ENCODE peak calls at places on chromosome 9, in four cellular contexts. One of them, this sample, is unnamed.

GRCh38 chr9:122217640-122218039 is 11.1 kb downstream of the LHX6 start:
- DNase-seq in KG1: peak
- DNase-seq in EH: no peak
- DNase-seq in T-helper 2 cell treated with Interferon-gamma antibody and Interleukin-4, amounts not matched to agents 5 μg/mL and 100 μg/mL, for 36 hours: no peak
- DNase-seq in this sample: peak

GRCh38 chr9:128457207-128457606 is 1.4 kb downstream of the ODF2 start:
- DNase-seq in KG1: no peak
- DNase-seq in EH: no peak
- DNase-seq in T-helper 2 cell treated with Interferon-gamma antibody and Interleukin-4, amounts not matched to agents 5 μg/mL and 100 μg/mL, for 36 hours: no peak
- DNase-seq in this sample: no peak

GRCh38 chr9:93642961-93643360 is 66.6 kb downstream of the PHF2 start:
- DNase-seq in EH: peak
- DNase-seq in KG1: no peak
- DNase-seq in T-helper 2 cell treated with Interferon-gamma antibody and Interleukin-4, amounts not matched to agents 5 μg/mL and 100 μg/mL, for 36 hours: no peak
- DNase-seq in this sample: no peak

GRCh38 chr9:114035845-114036785 is 42.0 kb downstream of the AMBP start:
- DNase-seq in T-helper 2 cell treated with Interferon-gamma antibody and Interleukin-4, amounts not matched to agents 5 μg/mL and 100 μg/mL, for 36 hours: no peak
- DNase-seq in EH: no peak
- DNase-seq in KG1: no peak
- DNase-seq in this sample: peak

GRCh38 chr9:75876999-75877647 is 13.3 kb upstream of the PCSK5 start:
- DNase-seq in KG1: no peak
- DNase-seq in T-helper 2 cell treated with Interferon-gamma antibody and Interleukin-4, amounts not matched to agents 5 μg/mL and 100 μg/mL, for 36 hours: no peak
- DNase-seq in EH: no peak
- DNase-seq in this sample: no peak

GRCh38 chr9:36154213-36154952 is 14.8 kb upstream of the CCIN start:
- DNase-seq in T-helper 2 cell treated with Interferon-gamma antibody and Interleukin-4, amounts not matched to agents 5 μg/mL and 100 μg/mL, for 36 hours: no peak
- DNase-seq in EH: peak
- DNase-seq in KG1: peak
- DNase-seq in this sample: no peak

GRCh38 chr9:88534456-88535225 is at the start of gene NXNL2:
- DNase-seq in T-helper 2 cell treated with Interferon-gamma antibody and Interleukin-4, amounts not matched to agents 5 μg/mL and 100 μg/mL, for 36 hours: no peak
- DNase-seq in KG1: no peak
- DNase-seq in EH: peak
- DNase-seq in this sample: no peak

GRCh38 chr9:108838017-108838416 is 17.8 kb downstream of the ACTL7B start:
- DNase-seq in KG1: no peak
- DNase-seq in T-helper 2 cell treated with Interferon-gamma antibody and Interleukin-4, amounts not matched to agents 5 μg/mL and 100 μg/mL, for 36 hours: no peak
- DNase-seq in EH: peak
- DNase-seq in this sample: no peak

GRCh38 chr9:82997471-82998140 is 65.3 kb downstream of the RASEF start:
- DNase-seq in T-helper 2 cell treated with Interferon-gamma antibody and Interleukin-4, amounts not matched to agents 5 μg/mL and 100 μg/mL, for 36 hours: no peak
- DNase-seq in KG1: no peak
- DNase-seq in EH: no peak
- DNase-seq in this sample: no peak

GRCh38 chr9:134190232-134191121 is 26.1 kb upstream of the RNU6ATAC start:
- DNase-seq in EH: no peak
- DNase-seq in T-helper 2 cell treated with Interferon-gamma antibody and Interleukin-4, amounts not matched to agents 5 μg/mL and 100 μg/mL, for 36 hours: no peak
- DNase-seq in KG1: no peak
- DNase-seq in this sample: no peak

GRCh38 chr9:18429065-18429464 is 44.9 kb upstream of the ADAMTSL1 start:
- DNase-seq in EH: peak
- DNase-seq in T-helper 2 cell treated with Interferon-gamma antibody and Interleukin-4, amounts not matched to agents 5 μg/mL and 100 μg/mL, for 36 hours: no peak
- DNase-seq in KG1: no peak
- DNase-seq in this sample: no peak

GRCh38 chr9:5756633-5757032 is 76.3 kb downstream of the ERMP1 start:
- DNase-seq in KG1: no peak
- DNase-seq in EH: no peak
- DNase-seq in T-helper 2 cell treated with Interferon-gamma antibody and Interleukin-4, amounts not matched to agents 5 μg/mL and 100 μg/mL, for 36 hours: no peak
- DNase-seq in this sample: no peak

GRCh38 chr9:25678147-25678666 is at the start of gene TUSC1:
- DNase-seq in KG1: no peak
- DNase-seq in EH: peak
- DNase-seq in T-helper 2 cell treated with Interferon-gamma antibody and Interleukin-4, amounts not matched to agents 5 μg/mL and 100 μg/mL, for 36 hours: peak
- DNase-seq in this sample: no peak

GRCh38 chr9:70475211-70475610 is 60.8 kb upstream of the KLF9 start:
- DNase-seq in EH: no peak
- DNase-seq in T-helper 2 cell treated with Interferon-gamma antibody and Interleukin-4, amounts not matched to agents 5 μg/mL and 100 μg/mL, for 36 hours: no peak
- DNase-seq in KG1: no peak
- DNase-seq in this sample: no peak

GRCh38 chr9:137318976-137319375 is 16.9 kb upstream of the NRARP start:
- DNase-seq in EH: peak
- DNase-seq in KG1: no peak
- DNase-seq in T-helper 2 cell treated with Interferon-gamma antibody and Interleukin-4, amounts not matched to agents 5 μg/mL and 100 μg/mL, for 36 hours: no peak
- DNase-seq in this sample: no peak

GRCh38 chr9:32500768-32501167 is 25.2 kb downstream of the RIGI start:
- DNase-seq in T-helper 2 cell treated with Interferon-gamma antibody and Interleukin-4, amounts not matched to agents 5 μg/mL and 100 μg/mL, for 36 hours: no peak
- DNase-seq in EH: peak
- DNase-seq in KG1: no peak
- DNase-seq in this sample: no peak

GRCh38 chr9:34869390-34869789 is 88.7 kb upstream of the PHF24 start:
- DNase-seq in EH: peak
- DNase-seq in T-helper 2 cell treated with Interferon-gamma antibody and Interleukin-4, amounts not matched to agents 5 μg/mL and 100 μg/mL, for 36 hours: no peak
- DNase-seq in KG1: no peak
- DNase-seq in this sample: peak

GRCh38 chr9:14389146-14389545 is 75.2 kb upstream of the NFIB start:
- DNase-seq in KG1: no peak
- DNase-seq in EH: no peak
- DNase-seq in T-helper 2 cell treated with Interferon-gamma antibody and Interleukin-4, amounts not matched to agents 5 μg/mL and 100 μg/mL, for 36 hours: no peak
- DNase-seq in this sample: no peak

GRCh38 chr9:131417264-131418142 is 23.6 kb downstream of the PRRC2B start:
- DNase-seq in EH: peak
- DNase-seq in T-helper 2 cell treated with Interferon-gamma antibody and Interleukin-4, amounts not matched to agents 5 μg/mL and 100 μg/mL, for 36 hours: no peak
- DNase-seq in KG1: no peak
- DNase-seq in this sample: no peak

GRCh38 chr9:12859704-12860251 is 85.0 kb downstream of the LURAP1L start:
- DNase-seq in T-helper 2 cell treated with Interferon-gamma antibody and Interleukin-4, amounts not matched to agents 5 μg/mL and 100 μg/mL, for 36 hours: no peak
- DNase-seq in EH: peak
- DNase-seq in KG1: no peak
- DNase-seq in this sample: no peak

GRCh38 chr9:80968611-80969010 is 720.7 kb downstream of the TLE1 start:
- DNase-seq in KG1: no peak
- DNase-seq in T-helper 2 cell treated with Interferon-gamma antibody and Interleukin-4, amounts not matched to agents 5 μg/mL and 100 μg/mL, for 36 hours: no peak
- DNase-seq in EH: peak
- DNase-seq in this sample: no peak

GRCh38 chr9:96141666-96142065 is 160.3 kb downstream of the HSD17B3 start:
- DNase-seq in EH: peak
- DNase-seq in T-helper 2 cell treated with Interferon-gamma antibody and Interleukin-4, amounts not matched to agents 5 μg/mL and 100 μg/mL, for 36 hours: no peak
- DNase-seq in KG1: no peak
- DNase-seq in this sample: no peak

GRCh38 chr9:118882674-118883073 is 486.6 kb downstream of the BRINP1 start:
- DNase-seq in T-helper 2 cell treated with Interferon-gamma antibody and Interleukin-4, amounts not matched to agents 5 μg/mL and 100 μg/mL, for 36 hours: no peak
- DNase-seq in KG1: no peak
- DNase-seq in EH: peak
- DNase-seq in this sample: no peak

GRCh38 chr9:96333958-96334357 is 32.0 kb upstream of the HSD17B3 start:
- DNase-seq in EH: no peak
- DNase-seq in KG1: no peak
- DNase-seq in T-helper 2 cell treated with Interferon-gamma antibody and Interleukin-4, amounts not matched to agents 5 μg/mL and 100 μg/mL, for 36 hours: no peak
- DNase-seq in this sample: no peak

GRCh38 chr9:132381966-132382541 is 24.6 kb downstream of the TTF1 start:
- DNase-seq in KG1: peak
- DNase-seq in T-helper 2 cell treated with Interferon-gamma antibody and Interleukin-4, amounts not matched to agents 5 μg/mL and 100 μg/mL, for 36 hours: no peak
- DNase-seq in EH: no peak
- DNase-seq in this sample: no peak

GRCh38 chr9:5931657-5932056 is 41.0 kb downstream of the MLANA start:
- DNase-seq in EH: no peak
- DNase-seq in KG1: no peak
- DNase-seq in T-helper 2 cell treated with Interferon-gamma antibody and Interleukin-4, amounts not matched to agents 5 μg/mL and 100 μg/mL, for 36 hours: no peak
- DNase-seq in this sample: no peak

GRCh38 chr9:95497772-95498171 is 19.0 kb downstream of the PTCH1 start:
- DNase-seq in EH: peak
- DNase-seq in KG1: no peak
- DNase-seq in T-helper 2 cell treated with Interferon-gamma antibody and Interleukin-4, amounts not matched to agents 5 μg/mL and 100 μg/mL, for 36 hours: no peak
- DNase-seq in this sample: no peak

GRCh38 chr9:94906713-94907112 is 180.2 kb downstream of the AOPEP start:
- DNase-seq in T-helper 2 cell treated with Interferon-gamma antibody and Interleukin-4, amounts not matched to agents 5 μg/mL and 100 μg/mL, for 36 hours: no peak
- DNase-seq in EH: no peak
- DNase-seq in KG1: no peak
- DNase-seq in this sample: no peak